ENCODE peak calls at places on chromosome 12, in five cellular contexts. W is ovary; E is CD4-positive, alpha-beta T cell; B is K562; G is left ventricle myocardium inferior. P is an unnamed sample.

GRCh38 chr12:120047072-120047471 is 58.0 kb downstream of the BICDL1 start:
- DNase-seq in W (no peak), E (no peak), B (no peak), G (no peak), P (no peak)

GRCh38 chr12:103169-103981 is 36.8 kb downstream of the IQSEC3 start:
- DNase-seq in W (no peak), E (no peak), B (peak; percentile 87), G (no peak), P (no peak)

GRCh38 chr12:120944645-120945217 is 33.6 kb upstream of the HNF1A start:
- DNase-seq in W (peak; percentile 41), E (peak; percentile 49), B (peak; percentile 66), G (peak; percentile 25), P (peak; percentile 10)

GRCh38 chr12:67276469-67276868 is 7.3 kb downstream of the CAND1 start:
- DNase-seq in W (no peak), E (no peak), B (no peak), G (no peak), P (no peak)

GRCh38 chr12:88325828-88326214 is 183.7 kb downstream of the TMTC3 start:
- DNase-seq in W (no peak), E (no peak), B (no peak), G (no peak), P (peak; percentile 20)

GRCh38 chr12:128654462-128654861 is 169.3 kb downstream of the SLC15A4 start:
- DNase-seq in W (no peak), E (no peak), B (no peak), G (no peak), P (no peak)

GRCh38 chr12:108394196-108394595 is 55.1 kb upstream of the CMKLR1 start:
- DNase-seq in W (peak; percentile 71), E (no peak), B (no peak), G (peak; percentile 58), P (no peak)

GRCh38 chr12:124150176-124150575 is 144.7 kb upstream of the RFLNA start:
- DNase-seq in W (no peak), E (no peak), B (no peak), G (no peak), P (no peak)

GRCh38 chr12:8045952-8046944 is 13.7 kb downstream of the FOXJ2 start:
- DNase-seq in W (peak; percentile 87), E (peak; percentile 77), B (peak; percentile 67), G (peak; percentile 82), P (peak; percentile 82)

GRCh38 chr12:20007331-20007730 is 361.0 kb upstream of the PDE3A start:
- DNase-seq in W (no peak), E (no peak), B (no peak), G (no peak), P (no peak)

GRCh38 chr12:43115441-43116160 is 436.4 kb downstream of the ADAMTS20 start:
- DNase-seq in W (no peak), E (no peak), B (no peak), G (no peak), P (no peak)

GRCh38 chr12:95385646-95386045 is 88.3 kb upstream of the METAP2 start:
- DNase-seq in W (no peak), E (no peak), B (no peak), G (no peak), P (peak; percentile 21)

GRCh38 chr12:95384785-95385184 is 89.2 kb upstream of the METAP2 start:
- DNase-seq in W (no peak), E (no peak), B (no peak), G (no peak), P (no peak)

GRCh38 chr12:95380997-95381786 is 92.8 kb upstream of the METAP2 start:
- DNase-seq in W (no peak), E (no peak), B (no peak), G (no peak), P (no peak)

GRCh38 chr12:95386056-95386455 is 87.9 kb upstream of the METAP2 start:
- DNase-seq in W (no peak), E (no peak), B (no peak), G (no peak), P (no peak)

GRCh38 chr12:95385246-95385645 is 88.7 kb upstream of the METAP2 start:
- DNase-seq in W (peak; percentile 54), E (no peak), B (no peak), G (peak; percentile 17), P (peak; percentile 18)
- TF ChIP-seq CTCF in W (no peak), E (no peak), B (no peak), G (peak; percentile 23), P (no peak)

GRCh38 chr12:2488131-2488530 is 306.6 kb upstream of the FKBP4 start:
- DNase-seq in W (no peak), E (no peak), B (no peak), G (no peak), P (no peak)
- H3K27me3 ChIP-seq in W (no peaks in the 10 kb centered on the region), E (peaks cover 4% of the 10 kb centered on the region), B (peaks cover 17% of the 10 kb centered on the region), G (no peaks in the 10 kb centered on the region), P (no peaks in the 10 kb centered on the region)

DNA sequence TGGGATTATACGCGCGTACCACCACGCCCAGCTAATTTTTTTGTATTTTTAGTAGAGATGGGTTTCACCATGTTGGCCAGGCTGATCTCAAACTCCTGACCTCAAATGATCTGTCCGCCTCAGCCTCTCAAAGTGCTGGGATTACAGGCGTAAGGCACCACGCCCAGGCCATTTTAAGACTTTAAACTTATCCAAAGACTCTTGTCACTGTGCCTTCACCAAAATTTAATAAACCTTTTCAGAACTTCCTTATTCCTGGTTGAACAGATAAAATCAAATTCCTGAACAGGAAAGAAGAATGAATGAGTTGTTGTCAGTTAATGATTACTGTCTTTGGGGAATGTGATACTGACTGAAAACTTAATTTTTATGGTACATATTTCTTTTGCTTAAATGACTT is 37.8 kb downstream of the GIT2 start:
- DNase-seq in W (no peak), E (no peak), B (no peak), G (no peak), P (no peak)
- TF ChIP-seq CTCF in W (no peak), E (no peak), B (no peak), G (no peak), P (no peak)

GRCh38 chr12:69672195-69672594 is 26.9 kb downstream of the BEST3 start:
- DNase-seq in W (no peak), E (no peak), B (no peak), G (no peak), P (no peak)
- H3K27me3 ChIP-seq in W (no peaks in the 10 kb centered on the region), E (no peaks in the 10 kb centered on the region), B (no peaks in the 10 kb centered on the region), G (no peaks in the 10 kb centered on the region), P (no peaks in the 10 kb centered on the region)